ENCODE peak calls at places on chromosome 16, in five cellular contexts. L is RWPE1; E is fibroblast of villous mesenchyme; G is fibroblast of pulmonary artery; K is CD8-positive, alpha-beta T cell. Z is an unnamed sample.

GRCh38 chr16:69132424-69133252 is at the start of the genes CHTF8 and UTP4:
- DNase-seq in L (peak; percentile 82), E (peak; percentile 84), G (peak; percentile 80), K (peak; percentile 69), Z (peak; percentile 93)

GRCh38 chr16:84067640-84068039 is 25.0 kb upstream of the SLC38A8 start:
- DNase-seq in L (no peak), E (no peak), G (no peak), K (no peak), Z (no peak)

GRCh38 chr16:89922884-89923639 is at the start of gene TUBB3:
- DNase-seq in L (peak; percentile 95), E (peak; percentile 79), G (peak; percentile 82), K (no peak), Z (peak; percentile 91)

GRCh38 chr16:23687034-23687808 is 8.5 kb downstream of the PLK1 start:
- DNase-seq in L (no peak), E (no peak), G (no peak), K (no peak), Z (no peak)

GRCh38 chr16:56897026-56897799 is 32.2 kb downstream of the SLC12A3 start:
- DNase-seq in L (no peak), E (no peak), G (no peak), K (no peak), Z (no peak)

GRCh38 chr16:81451753-81452680 is 7.4 kb downstream of the CMIP start:
- DNase-seq in L (no peak), E (no peak), G (peak; percentile 52), K (peak; percentile 21), Z (no peak)

GRCh38 chr16:30658731-30659506 is 688 bp downstream of the FBRS start:
- DNase-seq in L (peak; percentile 87), E (peak; percentile 99), G (peak; percentile 98), K (no peak), Z (peak; percentile 90)

GRCh38 chr16:26334218-26335111 is 642.7 kb downstream of the HS3ST4 start:
- DNase-seq in L (no peak), E (no peak), G (no peak), K (no peak), Z (no peak)

GRCh38 chr16:58651965-58652348 is 22.3 kb upstream of the CNOT1 start:
- DNase-seq in L (no peak), E (peak; percentile 53), G (peak; percentile 19), K (no peak), Z (no peak)

GRCh38 chr16:72879846-72880245 is 168.1 kb downstream of the ZFHX3 start:
- DNase-seq in L (no peak), E (no peak), G (no peak), K (no peak), Z (no peak)

GRCh38 chr16:28301620-28302019 is 9.3 kb downstream of the SBK1 start:
- DNase-seq in L (no peak), E (no peak), G (no peak), K (no peak), Z (no peak)

GRCh38 chr16:69520800-69521602 is 44.8 kb upstream of the NFAT5 start:
- DNase-seq in L (no peak), E (peak; percentile 8), G (peak; percentile 20), K (no peak), Z (peak; percentile 20)

GRCh38 chr16:6105115-6105514 is 1007.5 kb upstream of the EEF2KMT start:
- DNase-seq in L (no peak), E (no peak), G (no peak), K (no peak), Z (no peak)

GRCh38 chr16:70770968-70771552 is 29.9 kb downstream of the VAC14 start:
- DNase-seq in L (peak; percentile 69), E (peak; percentile 52), G (peak; percentile 62), K (peak; percentile 39), Z (peak; percentile 70)

GRCh38 chr16:73319747-73320146 is 271.8 kb upstream of the ZFHX3 start:
- DNase-seq in L (no peak), E (no peak), G (no peak), K (no peak), Z (no peak)

GRCh38 chr16:72219282-72219681 is 47.3 kb upstream of the PMFBP1 start:
- DNase-seq in L (no peak), E (no peak), G (no peak), K (no peak), Z (no peak)

GRCh38 chr16:84117482-84117843 is 721 bp upstream of the MBTPS1 start:
- DNase-seq in L (peak; percentile 11), E (peak; percentile 51), G (peak; percentile 49), K (no peak), Z (peak; percentile 47)

GRCh38 chr16:77679901-77680300 is 42.4 kb upstream of the NUDT7 start:
- DNase-seq in L (no peak), E (peak; percentile 56), G (no peak), K (no peak), Z (peak; percentile 10)

GRCh38 chr16:72112452-72112792 is 18.8 kb downstream of the DHX38 start:
- DNase-seq in L (no peak), E (no peak), G (no peak), K (no peak), Z (no peak)

GRCh38 chr16:4689864-4690704 is 3.3 kb upstream of the NUDT16L1 start:
- DNase-seq in L (no peak), E (no peak), G (no peak), K (no peak), Z (no peak)

GRCh38 chr16:87017388-87018012 is 299.7 kb downstream of the C16orf95 start:
- DNase-seq in L (peak; percentile 89), E (peak; percentile 86), G (peak; percentile 83), K (no peak), Z (no peak)

GRCh38 chr16:9091867-9092281 is 430 bp downstream of the HAPSTR1 start:
- DNase-seq in L (peak; percentile 31), E (peak; percentile 15), G (peak; percentile 33), K (peak; percentile 21), Z (peak; percentile 58)

GRCh38 chr16:4612977-4613635 is 1.6 kb downstream of the UBALD1 start:
- DNase-seq in L (peak; percentile 34), E (no peak), G (no peak), K (no peak), Z (no peak)

GRCh38 chr16:83458612-83459011 is 349.2 kb upstream of the HSBP1 start:
- DNase-seq in L (no peak), E (peak; percentile 56), G (peak; percentile 60), K (no peak), Z (peak; percentile 50)

GRCh38 chr16:1342526-1343427 is 8.9 kb downstream of the TSR3 start:
- DNase-seq in L (peak; percentile 99), E (peak; percentile 90), G (peak; percentile 89), K (peak; percentile 96), Z (peak; percentile 100)
- TF ChIP-seq CTCF in L (no peak), E (no peak), G (no peak), K (no peak), Z (no peak)

GRCh38 chr16:16045879-16046278 is 96.5 kb downstream of the ABCC1 start:
- DNase-seq in L (no peak), E (no peak), G (no peak), K (no peak), Z (no peak)
- TF ChIP-seq CTCF in L (no peak), E (peak; percentile 22), G (peak; percentile 33), K (no peak), Z (no peak)

DNA sequence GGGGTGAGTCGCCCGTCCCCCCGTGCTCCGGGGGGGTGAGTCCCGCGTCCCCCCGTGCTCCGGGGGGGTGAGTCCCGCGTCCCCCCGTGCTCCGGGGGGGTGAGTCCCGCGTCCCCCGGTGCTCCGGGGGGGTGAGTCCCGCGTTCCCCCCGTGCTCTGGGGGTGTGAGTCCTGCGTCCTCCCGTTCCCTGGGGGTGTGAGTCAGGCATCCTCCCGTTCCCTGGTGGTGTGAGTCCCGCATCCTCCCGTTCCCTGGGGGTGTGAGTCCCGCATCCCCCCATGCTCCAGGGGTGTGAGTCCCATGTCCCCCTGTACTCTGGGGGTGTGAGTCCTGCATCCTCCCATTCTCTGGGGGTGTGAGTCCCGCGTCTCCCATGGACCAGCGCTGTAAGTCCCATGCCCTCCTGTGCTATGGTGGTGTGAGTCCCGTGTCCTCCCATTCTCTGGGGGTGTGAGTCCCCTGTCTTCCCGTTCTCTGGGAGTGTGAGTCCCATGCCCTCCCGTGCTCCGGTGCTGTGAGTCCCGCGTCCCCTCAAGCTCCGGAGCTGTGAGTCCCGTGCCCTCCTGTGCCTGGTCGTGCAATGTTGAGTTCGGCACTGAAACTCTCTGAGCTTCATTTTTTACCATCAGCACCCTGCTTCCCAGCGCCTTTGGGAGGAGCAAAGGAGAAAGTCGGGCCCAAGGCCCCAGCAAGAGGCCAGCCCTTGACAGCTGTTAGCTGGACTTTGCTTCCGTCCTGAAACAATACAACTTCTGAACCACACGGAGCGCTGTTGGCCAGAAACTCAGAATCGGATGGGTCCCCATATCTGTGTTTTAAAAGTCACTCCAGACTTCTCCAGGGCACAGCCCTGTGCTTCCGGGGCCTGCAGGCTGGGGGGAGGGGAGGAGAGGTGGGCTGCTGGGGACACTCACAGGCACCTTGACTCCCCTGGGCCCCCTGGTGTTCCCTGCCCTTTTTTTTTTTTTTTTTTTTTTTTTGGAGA is 11.5 kb upstream of the ZC3H18 start:
- DNase-seq in L (peak; percentile 39), E (peak; percentile 64), G (peak; percentile 86), K (no peak), Z (peak; percentile 60)
- TF ChIP-seq CTCF in L (peak; percentile 31), E (peak; percentile 55), G (peak; percentile 61), K (no peak), Z (peak; percentile 34)

GRCh38 chr16:21084631-21085235 is 65.9 kb downstream of the DNAH3 start:
- DNase-seq in L (no peak), E (no peak), G (no peak), K (no peak), Z (no peak)
- TF ChIP-seq CTCF in L (no peak), E (no peak), G (no peak), K (no peak), Z (no peak)

DNA sequence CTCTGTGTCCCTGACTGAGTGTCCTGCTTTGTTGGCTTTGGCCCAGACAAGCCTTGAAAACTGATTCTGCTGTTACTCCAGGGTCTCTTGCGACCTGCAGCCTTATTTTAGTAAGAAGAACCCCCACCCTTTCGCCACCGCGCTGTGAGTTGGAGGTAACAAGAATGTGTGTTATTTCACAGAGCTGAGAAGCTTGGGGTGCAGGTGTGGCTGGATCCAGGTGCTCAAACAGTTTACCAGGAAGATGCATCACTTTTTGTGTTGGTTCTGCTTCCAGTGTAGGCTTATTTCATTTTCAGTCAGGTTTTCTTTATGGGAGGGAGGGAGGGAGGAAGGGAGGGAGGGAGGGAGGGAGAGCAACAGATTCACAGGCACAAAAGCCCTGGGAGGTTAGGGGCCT is 243.5 kb downstream of the SNX29 start:
- DNase-seq in L (no peak), E (no peak), G (no peak), K (no peak), Z (no peak)
- TF ChIP-seq CTCF in L (no peak), E (no peak), G (no peak), K (no peak), Z (no peak)

GRCh38 chr16:74874912-74875311 is 100.3 kb upstream of the FA2H start:
- DNase-seq in L (no peak), E (no peak), G (no peak), K (no peak), Z (no peak)
- TF ChIP-seq CTCF in L (no peak), E (no peak), G (no peak), K (no peak), Z (no peak)

DNA sequence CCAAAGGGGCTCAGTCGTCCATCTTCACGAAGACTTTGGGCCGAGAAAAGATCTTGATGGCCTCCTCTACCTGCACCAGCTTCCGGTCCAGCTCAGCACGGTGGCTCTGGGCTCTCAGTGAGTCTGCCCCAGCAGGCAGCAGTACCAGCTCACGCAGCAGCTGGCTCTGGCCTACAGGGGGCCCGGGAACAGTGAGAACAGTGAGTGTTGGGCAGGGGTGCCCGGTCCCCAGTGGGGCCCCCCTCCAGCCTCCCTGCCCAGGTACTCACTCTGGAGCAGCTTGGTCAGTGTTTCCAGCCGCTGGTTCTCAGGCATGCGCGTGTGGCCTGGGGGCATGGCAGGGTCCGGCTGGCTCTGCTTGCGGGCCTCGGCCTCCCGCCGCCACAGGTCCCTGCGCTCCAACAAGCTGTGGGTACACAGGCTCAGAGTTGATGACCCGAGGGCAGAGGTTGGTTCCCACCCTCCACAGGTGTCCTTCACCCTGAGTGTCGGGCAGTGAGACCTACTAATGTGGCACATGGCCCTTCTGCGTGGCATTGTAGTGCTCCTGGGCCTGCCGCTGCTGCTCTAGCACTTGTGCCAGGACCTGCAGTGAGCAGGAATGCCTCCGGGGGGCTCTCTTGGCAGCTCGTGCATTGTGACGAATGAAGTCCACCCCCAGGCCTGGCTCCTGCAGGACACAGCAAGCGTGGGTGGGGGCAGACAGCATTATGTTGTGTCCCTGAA is 2.6 kb downstream of the PARD6A start:
- DNase-seq in L (no peak), E (no peak), G (no peak), K (no peak), Z (no peak)
- TF ChIP-seq CTCF in L (peak; percentile 24), E (peak; percentile 21), G (peak; percentile 23), K (no peak), Z (no peak)